ENCODE peak calls at places on chromosomes 5 and 9, in eight cellular contexts. T is transverse colon, E is bronchial epithelial cell, Y is spleen, K is ovary, V is Caco-2, X is neural crest cell, N is AG09319. O is an unnamed sample.

GRCh38 chr5:98775962-98776687 is 2.7 kb downstream of the RGMB start:
- DNase-seq in K (no peak), V (no peak), Y (no peak), E (peak), T (no peak), N (no peak), X (no peak), O (no peak)

GRCh38 chr5:59152701-59153245 is 569.9 kb downstream of the RAB3C start:
- DNase-seq in E (no peak), K (no peak), X (no peak), T (no peak), N (no peak), Y (no peak), V (no peak), O (no peak)

GRCh38 chr9:37486616-37487544 is 1.1 kb downstream of the POLR1E start:
- DNase-seq in X (no peak), K (peak), V (no peak), Y (no peak), T (peak), N (peak), E (peak), O (no peak)

GRCh38 chr5:26893078-26893477 is 145.3 kb downstream of the CDH9 start:
- DNase-seq in K (no peak), X (no peak), Y (no peak), V (no peak), N (no peak), E (no peak), T (no peak), O (no peak)

GRCh38 chr5:119578937-119579336 is 50.4 kb upstream of the FAM170A start:
- DNase-seq in V (peak), E (peak), Y (no peak), T (no peak), N (no peak), K (no peak), X (no peak), O (no peak)

GRCh38 chr5:157475432-157475831 is 15.4 kb downstream of the NIPAL4 start:
- DNase-seq in T (no peak), Y (no peak), E (no peak), X (no peak), V (no peak), K (no peak), N (no peak), O (no peak)

GRCh38 chr5:154260224-154260859 is 69.8 kb downstream of the GALNT10 start:
- DNase-seq in Y (no peak), E (no peak), T (no peak), X (no peak), V (no peak), N (no peak), K (no peak), O (no peak)

GRCh38 chr5:43432486-43433365 is 20.5 kb upstream of the CCL28 start:
- DNase-seq in X (no peak), K (no peak), Y (no peak), T (peak), E (peak), N (peak), V (peak), O (no peak)

GRCh38 chr5:132446621-132447020 is 44.0 kb downstream of the IRF1 start:
- DNase-seq in X (no peak), Y (no peak), N (peak), K (peak), E (no peak), V (no peak), T (peak), O (no peak)

GRCh38 chr5:40497573-40497972 is 182.1 kb upstream of the PTGER4 start:
- DNase-seq in Y (no peak), E (peak), N (no peak), K (no peak), T (no peak), X (no peak), V (no peak), O (no peak)

GRCh38 chr5:95861858-95862561 is 39.5 kb upstream of the GLRX start:
- DNase-seq in Y (no peak), V (no peak), X (no peak), E (peak), T (no peak), N (no peak), K (no peak), O (no peak)

GRCh38 chr5:142684508-142685031 is 1.3 kb downstream of the FGF1 start:
- DNase-seq in N (no peak), V (no peak), E (no peak), T (no peak), Y (no peak), K (no peak), X (peak), O (no peak)

GRCh38 chr9:20744046-20744630 is 60.1 kb downstream of the FOCAD start:
- DNase-seq in V (no peak), K (no peak), T (no peak), X (no peak), E (no peak), Y (no peak), N (peak), O (no peak)

GRCh38 chr9:119435066-119435465 is 65.8 kb upstream of the BRINP1 start:
- DNase-seq in N (no peak), V (no peak), T (no peak), Y (no peak), E (no peak), X (no peak), K (no peak), O (no peak)

GRCh38 chr5:141908796-141909195 is 14.9 kb upstream of the DELE1 start:
- DNase-seq in V (no peak), N (no peak), Y (no peak), X (no peak), T (no peak), E (peak), K (no peak), O (no peak)

GRCh38 chr9:126417007-126417406 is 90.4 kb downstream of the MVB12B start:
- DNase-seq in N (no peak), E (no peak), Y (no peak), V (peak), X (no peak), T (no peak), K (no peak), O (no peak)

GRCh38 chr5:155978805-155979204 is 348.2 kb upstream of the SGCD start:
- DNase-seq in E (no peak), V (no peak), T (no peak), X (no peak), K (no peak), Y (no peak), N (no peak), O (no peak)

GRCh38 chr9:112664541-112664940 is 53.4 kb downstream of the INIP start:
- DNase-seq in N (no peak), K (no peak), V (no peak), E (no peak), Y (no peak), X (no peak), T (no peak), O (no peak)

GRCh38 chr5:168468836-168469235 is 17.4 kb upstream of the RARS1 start:
- DNase-seq in Y (no peak), E (no peak), N (no peak), X (no peak), V (no peak), T (no peak), K (no peak), O (no peak)

GRCh38 chr5:43840424-43841232 is 237.6 kb downstream of the NNT start:
- DNase-seq in N (no peak), X (no peak), K (no peak), E (no peak), Y (no peak), V (no peak), T (no peak), O (no peak)

GRCh38 chr5:55440188-55440646 is 94.5 kb downstream of the PLPP1 start:
- DNase-seq in X (no peak), Y (no peak), V (no peak), K (no peak), N (no peak), E (no peak), T (no peak), O (no peak)

GRCh38 chr5:11941566-11941965 is 37.3 kb upstream of the CTNND2 start:
- DNase-seq in X (no peak), T (no peak), N (no peak), Y (no peak), V (no peak), E (peak), K (no peak), O (no peak)

GRCh38 chr5:75055727-75056144 is 3.4 kb upstream of the GCNT4 start:
- DNase-seq in V (no peak), Y (no peak), N (no peak), T (no peak), X (no peak), E (no peak), K (no peak), O (no peak)

GRCh38 chr9:135281151-135281550 is 193.7 kb downstream of the OLFM1 start:
- DNase-seq in N (no peak), E (no peak), X (no peak), T (no peak), V (no peak), K (no peak), Y (no peak), O (no peak)

GRCh38 chr9:136762915-136763648 is 1.2 kb downstream of the LCN15 start:
- DNase-seq in E (no peak), Y (no peak), K (peak), N (no peak), T (peak), X (peak), V (no peak), O (no peak)

GRCh38 chr9:114491430-114492003 is 13.8 kb downstream of the WHRN start:
- DNase-seq in K (no peak), T (no peak), X (no peak), V (no peak), Y (no peak), N (no peak), E (no peak), O (no peak)

GRCh38 chr9:69785757-69786156 is 25.9 kb upstream of the PTAR1 start:
- DNase-seq in N (no peak), T (no peak), V (peak), E (peak), Y (no peak), K (no peak), X (no peak), O (no peak)

DNA sequence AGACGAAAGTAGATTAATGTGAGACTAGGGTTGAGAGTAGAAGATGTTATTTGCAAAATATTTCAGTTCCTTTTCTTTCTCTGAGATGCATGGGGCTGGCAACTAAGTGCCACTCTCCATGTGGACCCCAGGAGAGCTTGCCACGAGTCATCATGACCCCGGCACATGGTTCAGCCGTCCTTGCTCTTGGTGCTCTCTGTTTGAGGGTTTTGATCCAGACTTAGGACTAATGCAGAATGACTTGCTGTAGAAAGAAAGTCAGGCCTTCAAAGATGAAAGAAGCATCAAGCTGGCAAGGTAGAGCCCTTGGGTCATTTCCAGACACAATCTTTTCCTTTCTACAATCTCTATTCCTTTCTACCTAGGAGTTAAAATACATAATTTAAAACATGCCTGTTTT is 84.7 kb downstream of the RASGRF2 start:
- DNase-seq in Y (no peak), N (no peak), K (no peak), E (no peak), X (no peak), V (peak), T (no peak), O (no peak)
- TF ChIP-seq CTCF in Y (no peak), N (no peak), K (no peak), E (no peak), X (no peak), V (no peak), T (no peak), O (no peak)

GRCh38 chr5:149127394-149127955 is 13.8 kb upstream of the ABLIM3 start:
- DNase-seq in Y (no peak), T (no peak), E (peak), K (no peak), N (no peak), X (no peak), V (no peak), O (no peak)

GRCh38 chr5:149126898-149127297 is 14.4 kb upstream of the ABLIM3 start:
- DNase-seq in X (no peak), V (no peak), E (no peak), N (no peak), Y (no peak), T (no peak), K (no peak), O (no peak)

GRCh38 chr5:149128023-149128875 is 13.0 kb upstream of the ABLIM3 start:
- DNase-seq in T (peak), X (peak), V (peak), Y (no peak), N (no peak), K (no peak), E (peak), O (no peak)

GRCh38 chr5:149123211-149123610 is 18.1 kb upstream of the ABLIM3 start:
- DNase-seq in V (no peak), N (no peak), E (no peak), K (no peak), X (no peak), Y (no peak), T (no peak), O (no peak)

GRCh38 chr5:149125386-149125891 is 15.9 kb upstream of the ABLIM3 start:
- DNase-seq in N (no peak), K (no peak), T (no peak), X (no peak), E (peak), V (peak), Y (no peak), O (no peak)
- TF ChIP-seq CTCF in N (peak), K (no peak), T (no peak), X (peak), E (peak), V (peak), Y (no peak), O (no peak)

GRCh38 chr5:72776684-72777083 is 39.8 kb upstream of the TNPO1 start:
- DNase-seq in Y (no peak), T (no peak), K (no peak), N (no peak), V (no peak), E (no peak), X (no peak), O (no peak)

GRCh38 chr5:72783354-72783753 is 33.1 kb upstream of the TNPO1 start:
- DNase-seq in Y (no peak), N (no peak), V (no peak), T (no peak), X (no peak), E (no peak), K (no peak), O (no peak)

GRCh38 chr5:72784129-72784528 is 32.3 kb upstream of the TNPO1 start:
- DNase-seq in K (no peak), E (no peak), N (no peak), Y (no peak), X (no peak), T (no peak), V (no peak), O (no peak)

DNA sequence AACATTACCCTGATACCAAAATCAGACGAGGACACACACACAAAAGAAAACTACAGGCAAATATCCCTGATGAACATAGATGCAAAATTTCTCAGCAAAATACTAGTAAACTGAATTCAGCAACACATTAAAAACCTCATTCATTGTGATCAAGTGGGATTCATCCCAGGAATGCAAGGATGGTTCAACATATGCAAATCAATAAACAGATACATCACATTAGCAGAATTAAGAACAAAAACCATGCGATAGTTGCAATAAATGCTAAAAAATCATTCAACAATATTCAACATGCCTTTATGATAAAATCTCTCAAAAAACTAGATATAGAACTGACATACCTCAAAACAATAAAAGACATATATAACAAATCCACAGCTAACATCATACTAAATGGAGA is 36.9 kb upstream of the TNPO1 start:
- DNase-seq in V (no peak), K (no peak), E (no peak), T (no peak), X (no peak), N (no peak), Y (no peak), O (no peak)
- TF ChIP-seq CTCF in V (no peak), K (no peak), E (no peak), T (no peak), X (no peak), N (no peak), Y (no peak), O (no peak)

GRCh38 chr9:131082774-131083512 is 13.4 kb upstream of the AIF1L start:
- DNase-seq in Y (no peak), T (no peak), K (no peak), E (no peak), X (no peak), V (no peak), N (no peak), O (no peak)
- TF ChIP-seq CTCF in Y (no peak), T (no peak), K (no peak), E (no peak), X (no peak), V (no peak), N (no peak), O (no peak)

GRCh38 chr9:4077499-4078102 is 222.3 kb downstream of the GLIS3 start:
- DNase-seq in E (peak), K (peak), N (peak), Y (no peak), V (peak), T (peak), X (peak), O (peak)
- TF ChIP-seq CTCF in E (peak), K (no peak), N (peak), Y (peak), V (peak), T (peak), X (peak), O (peak)

GRCh38 chr5:108753331-108753730 is 5.6 kb downstream of the FER start:
- DNase-seq in E (peak), N (no peak), X (no peak), Y (no peak), V (no peak), T (no peak), K (no peak), O (no peak)

GRCh38 chr5:108748354-108749129 is 845 bp downstream of the FER start:
- DNase-seq in K (peak), V (peak), Y (peak), X (peak), E (peak), T (peak), N (peak), O (peak)

GRCh38 chr5:108748010-108748353 is 285 bp downstream of the FER start:
- DNase-seq in K (no peak), N (no peak), E (no peak), Y (no peak), T (no peak), X (no peak), V (no peak), O (no peak)

GRCh38 chr5:108747111-108748009 is at the start of gene FER:
- DNase-seq in V (peak), E (peak), N (no peak), K (no peak), X (peak), Y (no peak), T (no peak), O (no peak)

DNA sequence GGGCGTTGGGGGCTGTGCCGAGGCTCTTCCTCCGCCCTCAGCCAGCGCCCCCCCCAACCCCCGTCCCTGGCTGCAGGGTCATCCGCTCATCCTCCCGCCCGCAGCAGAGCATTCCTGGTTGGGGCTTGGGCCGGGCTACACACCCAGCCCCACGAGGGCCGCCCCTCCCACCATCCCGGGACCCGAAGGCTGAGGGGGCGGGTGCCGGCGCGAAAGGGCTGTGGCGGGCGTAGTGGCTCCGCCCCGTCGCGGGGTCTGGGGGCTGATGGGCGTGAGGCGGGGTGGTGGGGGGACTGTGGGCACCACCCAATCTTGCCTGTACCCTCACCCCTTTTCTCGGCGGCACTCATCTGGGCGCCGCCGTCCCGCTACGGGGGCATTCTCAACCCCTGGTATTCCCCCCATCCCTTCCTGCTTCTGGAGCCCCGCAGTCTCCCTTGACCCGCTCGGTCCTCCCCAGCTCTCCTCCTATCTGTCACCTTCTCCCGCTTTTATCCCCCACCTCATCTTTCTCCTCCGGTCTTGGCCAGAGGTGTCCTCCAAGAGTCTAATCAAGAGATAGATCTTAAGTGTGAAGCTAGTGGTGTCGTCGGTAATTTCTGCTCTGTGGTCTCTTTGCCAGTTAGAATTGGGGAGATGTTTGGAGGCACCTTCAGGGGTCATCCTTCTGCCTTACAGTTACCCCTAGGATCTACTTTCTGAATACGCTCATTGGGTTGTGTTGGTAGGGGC is 1.6 kb downstream of the FER start:
- DNase-seq in T (no peak), Y (no peak), V (peak), K (no peak), E (peak), X (peak), N (no peak), O (no peak)
- TF ChIP-seq CTCF in T (peak), Y (no peak), V (no peak), K (no peak), E (no peak), X (peak), N (no peak), O (no peak)

GRCh38 chr9:92176068-92176799 is 61.0 kb upstream of the SPTLC1 start:
- DNase-seq in X (no peak), N (no peak), Y (no peak), T (no peak), K (no peak), V (no peak), E (peak), O (no peak)
- TF ChIP-seq CTCF in X (no peak), N (peak), Y (no peak), T (no peak), K (no peak), V (no peak), E (peak), O (no peak)

O was measured in omental fat pad.